ENCODE peak calls at places on chromosomes 2 and 18, in nine cellular contexts. One of them, this sample, is unnamed. For H3K27me3, the result is how much of the 10 kb centered on the place peaks cover.

GRCh38 chr2:111161971-111162370 is 41.3 kb downstream of the BCL2L11 start:
- DNase-seq in uterus: no peak
- DNase-seq in left ventricle myocardium inferior: peak
- DNase-seq in fibroblast of lung: no peak
- DNase-seq in SJSA1: no peak
- DNase-seq in endodermal cell: peak
- DNase-seq in tibial nerve: no peak
- DNase-seq in pancreas: peak
- DNase-seq in SJCRH30: no peak
- DNase-seq in this sample: no peak

GRCh38 chr2:15177103-15177502 is 384.0 kb downstream of the NBAS start:
- DNase-seq in endodermal cell: no peak
- DNase-seq in SJSA1: no peak
- DNase-seq in fibroblast of lung: peak
- DNase-seq in SJCRH30: no peak
- DNase-seq in left ventricle myocardium inferior: no peak
- DNase-seq in tibial nerve: no peak
- DNase-seq in pancreas: no peak
- DNase-seq in uterus: no peak
- DNase-seq in this sample: no peak

GRCh38 chr2:120177011-120177621 is 46.1 kb downstream of the TMEM185B start:
- DNase-seq in fibroblast of lung: no peak
- DNase-seq in tibial nerve: no peak
- DNase-seq in pancreas: no peak
- DNase-seq in SJSA1: no peak
- DNase-seq in left ventricle myocardium inferior: peak
- DNase-seq in endodermal cell: no peak
- DNase-seq in SJCRH30: no peak
- DNase-seq in uterus: no peak
- DNase-seq in this sample: peak

GRCh38 chr18:27839141-27839540 is 337.8 kb downstream of the CDH2 start:
- DNase-seq in uterus: no peak
- DNase-seq in fibroblast of lung: peak
- DNase-seq in endodermal cell: no peak
- DNase-seq in SJSA1: peak
- DNase-seq in tibial nerve: no peak
- DNase-seq in SJCRH30: no peak
- DNase-seq in left ventricle myocardium inferior: no peak
- DNase-seq in pancreas: no peak
- DNase-seq in this sample: no peak

GRCh38 chr2:218344090-218344754 is 12.4 kb upstream of the CATIP start:
- DNase-seq in SJSA1: no peak
- DNase-seq in left ventricle myocardium inferior: no peak
- DNase-seq in tibial nerve: no peak
- DNase-seq in endodermal cell: no peak
- DNase-seq in fibroblast of lung: no peak
- DNase-seq in SJCRH30: no peak
- DNase-seq in pancreas: peak
- DNase-seq in uterus: no peak
- DNase-seq in this sample: peak

GRCh38 chr2:75532488-75532887 is 28.3 kb downstream of the EVA1A start:
- DNase-seq in pancreas: no peak
- DNase-seq in left ventricle myocardium inferior: no peak
- DNase-seq in endodermal cell: no peak
- DNase-seq in SJCRH30: no peak
- DNase-seq in fibroblast of lung: no peak
- DNase-seq in uterus: no peak
- DNase-seq in SJSA1: no peak
- DNase-seq in tibial nerve: no peak
- DNase-seq in this sample: no peak

GRCh38 chr2:31748041-31748440 is 167.3 kb upstream of the SRD5A2 start:
- DNase-seq in left ventricle myocardium inferior: no peak
- DNase-seq in SJSA1: no peak
- DNase-seq in uterus: no peak
- DNase-seq in pancreas: no peak
- DNase-seq in fibroblast of lung: no peak
- DNase-seq in SJCRH30: no peak
- DNase-seq in tibial nerve: no peak
- DNase-seq in endodermal cell: no peak
- DNase-seq in this sample: no peak

GRCh38 chr18:46325836-46326235 is 221.7 kb downstream of the HAUS1 start:
- DNase-seq in fibroblast of lung: no peak
- DNase-seq in left ventricle myocardium inferior: no peak
- DNase-seq in tibial nerve: no peak
- DNase-seq in SJCRH30: no peak
- DNase-seq in endodermal cell: peak
- DNase-seq in uterus: no peak
- DNase-seq in pancreas: no peak
- DNase-seq in SJSA1: no peak
- DNase-seq in this sample: no peak

GRCh38 chr18:62832282-62832681 is 116.9 kb downstream of the PHLPP1 start:
- DNase-seq in pancreas: no peak
- DNase-seq in SJSA1: no peak
- DNase-seq in fibroblast of lung: no peak
- DNase-seq in SJCRH30: no peak
- DNase-seq in uterus: no peak
- DNase-seq in left ventricle myocardium inferior: no peak
- DNase-seq in endodermal cell: no peak
- DNase-seq in tibial nerve: no peak
- DNase-seq in this sample: no peak

GRCh38 chr2:105644174-105644980 is 100.3 kb upstream of the NCK2 start:
- DNase-seq in uterus: no peak
- DNase-seq in tibial nerve: no peak
- DNase-seq in pancreas: no peak
- DNase-seq in endodermal cell: no peak
- DNase-seq in SJCRH30: peak
- DNase-seq in left ventricle myocardium inferior: no peak
- DNase-seq in fibroblast of lung: peak
- DNase-seq in SJSA1: peak
- DNase-seq in this sample: no peak

GRCh38 chr2:204538179-204539009 is 6.9 kb upstream of the PARD3B start:
- DNase-seq in tibial nerve: no peak
- DNase-seq in endodermal cell: peak
- DNase-seq in SJSA1: no peak
- DNase-seq in pancreas: peak
- DNase-seq in SJCRH30: peak
- DNase-seq in left ventricle myocardium inferior: no peak
- DNase-seq in uterus: no peak
- DNase-seq in fibroblast of lung: peak
- DNase-seq in this sample: peak

GRCh38 chr2:10839813-10840212 is 27.2 kb upstream of the PDIA6 start:
- DNase-seq in uterus: no peak
- DNase-seq in pancreas: no peak
- DNase-seq in SJSA1: no peak
- DNase-seq in tibial nerve: no peak
- DNase-seq in endodermal cell: peak
- DNase-seq in SJCRH30: peak
- DNase-seq in fibroblast of lung: no peak
- DNase-seq in left ventricle myocardium inferior: no peak
- DNase-seq in this sample: peak

GRCh38 chr2:119741001-119741400 is 18.7 kb upstream of the PTPN4 start:
- DNase-seq in uterus: no peak
- DNase-seq in fibroblast of lung: no peak
- DNase-seq in pancreas: no peak
- DNase-seq in endodermal cell: no peak
- DNase-seq in SJCRH30: no peak
- DNase-seq in tibial nerve: no peak
- DNase-seq in SJSA1: no peak
- DNase-seq in left ventricle myocardium inferior: no peak
- DNase-seq in this sample: no peak

GRCh38 chr2:134420256-134420655 is 166.4 kb downstream of the MGAT5 start:
- DNase-seq in uterus: no peak
- DNase-seq in pancreas: no peak
- DNase-seq in SJSA1: no peak
- DNase-seq in SJCRH30: no peak
- DNase-seq in endodermal cell: peak
- DNase-seq in tibial nerve: no peak
- DNase-seq in left ventricle myocardium inferior: no peak
- DNase-seq in fibroblast of lung: no peak
- DNase-seq in this sample: no peak

GRCh38 chr2:68046642-68047240 is 16.1 kb downstream of the C1D start:
- DNase-seq in pancreas: no peak
- DNase-seq in SJSA1: no peak
- DNase-seq in left ventricle myocardium inferior: no peak
- DNase-seq in fibroblast of lung: no peak
- DNase-seq in uterus: no peak
- DNase-seq in SJCRH30: no peak
- DNase-seq in tibial nerve: no peak
- DNase-seq in endodermal cell: no peak
- DNase-seq in this sample: no peak

GRCh38 chr2:201114846-201115245 is 1.1 kb upstream of the CFLAR start:
- DNase-seq in tibial nerve: no peak
- DNase-seq in left ventricle myocardium inferior: no peak
- DNase-seq in SJCRH30: peak
- DNase-seq in pancreas: no peak
- DNase-seq in endodermal cell: no peak
- DNase-seq in fibroblast of lung: peak
- DNase-seq in uterus: no peak
- DNase-seq in SJSA1: no peak
- DNase-seq in this sample: no peak
- H3K4me3 ChIP-seq in tibial nerve: no peak
- H3K4me3 ChIP-seq in left ventricle myocardium inferior: peak
- H3K4me3 ChIP-seq in SJCRH30: no peak
- H3K4me3 ChIP-seq in pancreas: no peak
- H3K4me3 ChIP-seq in endodermal cell: no peak
- H3K4me3 ChIP-seq in fibroblast of lung: peak
- H3K4me3 ChIP-seq in uterus: no peak
- H3K4me3 ChIP-seq in SJSA1: no peak
- H3K4me3 ChIP-seq in this sample: no peak

DNA sequence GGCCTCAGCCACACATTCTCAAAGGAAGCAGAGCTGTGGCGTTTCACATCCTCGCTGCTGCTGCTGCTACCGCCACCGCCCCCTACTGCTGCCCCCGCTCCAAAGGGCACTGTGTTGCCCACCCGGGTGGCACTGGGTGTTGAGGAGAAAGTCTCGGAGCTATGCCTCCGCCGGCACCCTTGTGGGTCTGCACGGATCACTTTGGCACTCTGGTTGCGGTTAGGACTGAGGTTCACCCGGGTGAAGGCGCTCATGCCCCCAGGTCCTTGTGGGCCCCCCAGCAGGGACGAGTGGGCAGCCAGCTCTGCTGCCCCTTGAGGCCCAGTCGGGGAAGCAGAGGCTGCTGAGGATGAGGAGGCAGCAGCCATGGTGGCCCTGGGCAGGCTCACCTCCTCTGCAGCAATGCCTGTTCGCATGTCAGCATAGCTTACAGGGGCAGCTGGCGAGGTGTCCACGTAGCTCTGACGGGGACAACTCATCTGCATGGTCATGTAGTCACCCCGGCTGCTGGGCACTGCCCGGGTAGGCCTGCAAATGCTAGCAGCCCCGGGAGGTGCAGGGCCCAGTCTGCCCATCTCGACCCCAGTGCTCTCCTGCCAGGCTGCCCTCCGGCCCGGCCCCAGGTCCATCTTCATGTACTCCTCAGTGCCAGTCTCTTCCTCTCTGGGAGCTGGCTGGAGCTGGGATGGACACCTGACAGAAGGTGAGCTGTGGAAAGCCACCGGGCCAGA is 4.2 kb downstream of the IRS1 start:
- DNase-seq in fibroblast of lung: peak
- DNase-seq in left ventricle myocardium inferior: no peak
- DNase-seq in tibial nerve: no peak
- DNase-seq in SJSA1: peak
- DNase-seq in SJCRH30: no peak
- DNase-seq in endodermal cell: peak
- DNase-seq in uterus: peak
- DNase-seq in pancreas: peak
- DNase-seq in this sample: peak
- H3K27me3 ChIP-seq in fibroblast of lung: under half
- H3K27me3 ChIP-seq in left ventricle myocardium inferior: under half
- H3K27me3 ChIP-seq in tibial nerve: under half
- H3K27me3 ChIP-seq in SJSA1: under half
- H3K27me3 ChIP-seq in SJCRH30: under half
- H3K27me3 ChIP-seq in endodermal cell: under half
- H3K27me3 ChIP-seq in uterus: under half
- H3K27me3 ChIP-seq in pancreas: under half
- H3K27me3 ChIP-seq in this sample: under half

GRCh38 chr18:51430538-51430937 is 233.1 kb upstream of the MEX3C start:
- DNase-seq in left ventricle myocardium inferior: no peak
- DNase-seq in fibroblast of lung: no peak
- DNase-seq in endodermal cell: no peak
- DNase-seq in SJSA1: no peak
- DNase-seq in tibial nerve: no peak
- DNase-seq in SJCRH30: no peak
- DNase-seq in uterus: no peak
- DNase-seq in pancreas: no peak
- DNase-seq in this sample: no peak
- H3K4me3 ChIP-seq in left ventricle myocardium inferior: no peak
- H3K4me3 ChIP-seq in fibroblast of lung: no peak
- H3K4me3 ChIP-seq in endodermal cell: no peak
- H3K4me3 ChIP-seq in SJSA1: no peak
- H3K4me3 ChIP-seq in tibial nerve: no peak
- H3K4me3 ChIP-seq in SJCRH30: no peak
- H3K4me3 ChIP-seq in uterus: no peak
- H3K4me3 ChIP-seq in pancreas: no peak
- H3K4me3 ChIP-seq in this sample: no peak

GRCh38 chr2:181468857-181469256 is 11.7 kb downstream of the ITGA4 start:
- DNase-seq in tibial nerve: no peak
- DNase-seq in left ventricle myocardium inferior: no peak
- DNase-seq in endodermal cell: no peak
- DNase-seq in SJSA1: no peak
- DNase-seq in SJCRH30: no peak
- DNase-seq in fibroblast of lung: peak
- DNase-seq in pancreas: no peak
- DNase-seq in uterus: no peak
- DNase-seq in this sample: no peak

GRCh38 chr2:181466661-181467576 is 9.7 kb downstream of the ITGA4 start:
- DNase-seq in uterus: peak
- DNase-seq in pancreas: no peak
- DNase-seq in tibial nerve: peak
- DNase-seq in left ventricle myocardium inferior: peak
- DNase-seq in fibroblast of lung: peak
- DNase-seq in SJCRH30: peak
- DNase-seq in endodermal cell: peak
- DNase-seq in SJSA1: no peak
- DNase-seq in this sample: peak

GRCh38 chr2:181465686-181466375 is 8.6 kb downstream of the ITGA4 start:
- DNase-seq in endodermal cell: no peak
- DNase-seq in SJSA1: no peak
- DNase-seq in left ventricle myocardium inferior: no peak
- DNase-seq in fibroblast of lung: peak
- DNase-seq in pancreas: no peak
- DNase-seq in uterus: no peak
- DNase-seq in tibial nerve: no peak
- DNase-seq in SJCRH30: peak
- DNase-seq in this sample: no peak

GRCh38 chr2:181470815-181471214 is 13.6 kb downstream of the ITGA4 start:
- DNase-seq in fibroblast of lung: no peak
- DNase-seq in SJSA1: no peak
- DNase-seq in left ventricle myocardium inferior: no peak
- DNase-seq in pancreas: no peak
- DNase-seq in SJCRH30: no peak
- DNase-seq in uterus: no peak
- DNase-seq in endodermal cell: no peak
- DNase-seq in tibial nerve: no peak
- DNase-seq in this sample: no peak

DNA sequence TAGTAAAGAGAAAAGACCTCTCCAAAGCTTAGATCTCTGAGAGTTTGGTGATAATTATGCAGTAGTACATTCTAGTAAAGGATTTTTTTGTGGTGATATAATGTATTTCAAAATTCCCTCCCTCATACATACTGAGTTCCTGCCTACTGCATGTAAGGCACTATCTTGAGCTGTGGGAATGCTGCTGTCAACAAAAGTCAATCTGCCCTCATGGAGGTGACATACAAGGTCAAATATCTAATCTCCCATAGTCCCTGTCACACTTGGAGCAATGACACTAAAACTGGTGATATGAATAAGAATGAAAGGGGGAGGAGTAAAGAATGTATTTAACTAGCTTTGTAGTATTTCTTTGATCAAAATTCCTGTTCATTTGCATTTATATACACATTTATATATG is 11.1 kb downstream of the ITGA4 start:
- DNase-seq in uterus: no peak
- DNase-seq in endodermal cell: no peak
- DNase-seq in left ventricle myocardium inferior: no peak
- DNase-seq in tibial nerve: no peak
- DNase-seq in SJSA1: no peak
- DNase-seq in fibroblast of lung: peak
- DNase-seq in SJCRH30: no peak
- DNase-seq in pancreas: no peak
- DNase-seq in this sample: no peak
- H3K27me3 ChIP-seq in uterus: under half
- H3K27me3 ChIP-seq in endodermal cell: under half
- H3K27me3 ChIP-seq in left ventricle myocardium inferior: under half
- H3K27me3 ChIP-seq in tibial nerve: under half
- H3K27me3 ChIP-seq in SJSA1: under half
- H3K27me3 ChIP-seq in fibroblast of lung: under half
- H3K27me3 ChIP-seq in SJCRH30: under half
- H3K27me3 ChIP-seq in pancreas: under half
- H3K27me3 ChIP-seq in this sample: under half